ENCODE peak calls at places on chromosomes 12 and 14, in nine cellular contexts. A is stimulated activated CD4-positive, alpha-beta T cell treated with anti-CD3 and anti-CD28 coated beads, Interleukin-12 subunit alpha, Interleukin-12 subunit beta, amount 100 ng/mL, for 4 hours; Q is BJ; V is WTC11; R is stimulated activated naive CD4-positive, alpha-beta T cell; C is NCI-H1092 treated with DMSO at 0.1 percent for 48 hours; K is NCI-H345; S is hypothalamus; U is fibroblast of pulmonary artery. E is an unnamed sample.

GRCh38 chr12:64383675-64384074 is 6.9 kb downstream of the C12orf56 start:
- DNase-seq in C (no peak), Q (no peak), V (no peak), U (no peak), S (no peak), R (no peak), K (no peak), A (no peak), E (no peak)

GRCh38 chr14:51786227-51786626 is 74.2 kb upstream of the GNG2 start:
- DNase-seq in S (no peak), C (no peak), A (no peak), U (no peak), K (no peak), R (no peak), V (no peak), Q (no peak), E (no peak)

GRCh38 chr12:90449611-90450010 is 505.4 kb downstream of the CCER1 start:
- DNase-seq in Q (no peak), U (peak), S (no peak), R (no peak), V (no peak), C (no peak), K (no peak), A (no peak), E (no peak)

GRCh38 chr12:48197549-48197966 is 5.5 kb downstream of the OR10AD1 start:
- DNase-seq in V (no peak), S (no peak), U (peak), R (no peak), K (no peak), C (peak), Q (no peak), A (no peak), E (no peak)

GRCh38 chr12:24861751-24862575 is 86.9 kb downstream of the BCAT1 start:
- DNase-seq in U (peak), A (no peak), K (no peak), S (no peak), V (no peak), R (no peak), Q (no peak), C (no peak), E (peak)

GRCh38 chr12:30982413-30982812 is 55.9 kb downstream of the TSPAN11 start:
- DNase-seq in U (no peak), A (no peak), R (no peak), V (no peak), S (no peak), C (no peak), Q (no peak), K (no peak), E (no peak)

GRCh38 chr14:41609704-41610183 is 3.1 kb downstream of the LRFN5 start:
- DNase-seq in Q (no peak), K (peak), V (peak), S (peak), U (peak), R (no peak), A (no peak), C (peak), E (no peak)

GRCh38 chr12:16300706-16301105 is 23.2 kb upstream of the SLC15A5 start:
- DNase-seq in A (no peak), S (no peak), V (no peak), R (no peak), C (no peak), U (peak), Q (no peak), K (no peak), E (no peak)